ENCODE peak calls at places on chromosome 4, in eight cellular contexts. B is H9, J is esophagus squamous epithelium, Z is upper lobe of right lung, E is tibial nerve, I is IMR-90, M is PC-3, G is HL-60. T is an unnamed sample.

GRCh38 chr4:94603170-94603747 is 151.5 kb downstream of the PDLIM5 start:
- DNase-seq in B (no peak), J (no peak), Z (no peak), E (no peak), I (peak; percentile 96), M (peak; percentile 47), G (no peak), T (peak; percentile 86)

GRCh38 chr4:113179091-113179490 is 129.6 kb downstream of the ANK2 start:
- DNase-seq in B (no peak), J (no peak), Z (no peak), E (no peak), I (no peak), M (no peak), G (no peak), T (peak; percentile 58)

GRCh38 chr4:141853091-141853734 is 216.8 kb downstream of the IL15 start:
- DNase-seq in B (no peak), J (no peak), Z (no peak), E (no peak), I (no peak), M (peak; percentile 98), G (no peak), T (peak; percentile 31)

GRCh38 chr4:158428242-158428641 is 93.4 kb upstream of the RXFP1 start:
- DNase-seq in B (no peak), J (no peak), Z (no peak), E (no peak), I (peak; percentile 31), M (peak; percentile 4), G (no peak), T (no peak)

GRCh38 chr4:99573735-99574368 is 772 bp upstream of the MTTP start:
- DNase-seq in B (no peak), J (no peak), Z (no peak), E (no peak), I (no peak), M (no peak), G (no peak), T (no peak)

GRCh38 chr4:180234730-180235129 is 2008.5 kb upstream of the TENM3 start:
- DNase-seq in B (no peak), J (no peak), Z (no peak), E (no peak), I (no peak), M (no peak), G (peak; percentile 33), T (no peak)

GRCh38 chr4:8773124-8773931 is 98.3 kb downstream of the HMX1 start:
- DNase-seq in B (no peak), J (no peak), Z (peak; percentile 54), E (no peak), I (no peak), M (no peak), G (no peak), T (no peak)

GRCh38 chr4:81314897-81315470 is 100.0 kb upstream of the PRKG2 start:
- DNase-seq in B (no peak), J (no peak), Z (no peak), E (no peak), I (peak; percentile 80), M (peak; percentile 5), G (no peak), T (no peak)

GRCh38 chr4:52780206-52780605 is 29.0 kb upstream of the ERVMER34-1 start:
- DNase-seq in B (no peak), J (no peak), Z (no peak), E (no peak), I (peak; percentile 57), M (peak; percentile 52), G (no peak), T (peak; percentile 54)

GRCh38 chr4:88659061-88659889 is 38.4 kb downstream of the NAP1L5 start:
- DNase-seq in B (peak; percentile 58), J (no peak), Z (no peak), E (peak; percentile 55), I (peak; percentile 77), M (peak; percentile 77), G (peak; percentile 12), T (peak; percentile 29)

GRCh38 chr4:137627938-137628460 is 95.7 kb upstream of the PCDH18 start:
- DNase-seq in B (no peak), J (no peak), Z (no peak), E (no peak), I (no peak), M (peak; percentile 38), G (no peak), T (peak; percentile 70)

GRCh38 chr4:89420507-89420906 is 112.9 kb upstream of the GPRIN3 start:
- DNase-seq in B (no peak), J (no peak), Z (no peak), E (no peak), I (peak; percentile 1), M (no peak), G (no peak), T (no peak)

GRCh38 chr4:118076958-118077766 is 42.9 kb downstream of the NDST3 start:
- DNase-seq in B (peak; percentile 69), J (no peak), Z (no peak), E (no peak), I (peak; percentile 34), M (peak; percentile 46), G (peak; percentile 53), T (peak; percentile 34)

GRCh38 chr4:157012781-157013180 is 41.2 kb upstream of the PDGFC start:
- DNase-seq in B (no peak), J (no peak), Z (no peak), E (no peak), I (peak; percentile 79), M (peak; percentile 20), G (no peak), T (no peak)

GRCh38 chr4:36241771-36242170 is 2.5 kb downstream of the ARAP2 start:
- DNase-seq in B (no peak), J (no peak), Z (no peak), E (no peak), I (no peak), M (no peak), G (no peak), T (no peak)

GRCh38 chr4:83107636-83108035 is 6.9 kb downstream of the PLAC8 start:
- DNase-seq in B (no peak), J (no peak), Z (no peak), E (no peak), I (no peak), M (no peak), G (no peak), T (no peak)

GRCh38 chr4:152708806-152709205 is 29.0 kb upstream of the TMEM154 start:
- DNase-seq in B (no peak), J (no peak), Z (no peak), E (no peak), I (no peak), M (no peak), G (no peak), T (no peak)

GRCh38 chr4:176845636-176846035 is 52.9 kb upstream of the VEGFC start:
- DNase-seq in B (no peak), J (no peak), Z (no peak), E (no peak), I (no peak), M (no peak), G (no peak), T (no peak)

GRCh38 chr4:153345011-153345981 is 808 bp downstream of the MND1 start:
- DNase-seq in B (peak; percentile 60), J (no peak), Z (peak; percentile 68), E (peak; percentile 13), I (peak; percentile 56), M (peak; percentile 50), G (peak; percentile 70), T (peak; percentile 68)

GRCh38 chr4:23779422-23779821 is 110.4 kb downstream of the PPARGC1A start:
- DNase-seq in B (no peak), J (no peak), Z (no peak), E (no peak), I (no peak), M (no peak), G (no peak), T (no peak)

GRCh38 chr4:177051473-177052060 is 258.1 kb upstream of the NEIL3 start:
- DNase-seq in B (peak; percentile 66), J (no peak), Z (no peak), E (no peak), I (peak; percentile 9), M (peak; percentile 63), G (peak; percentile 42), T (no peak)

DNA sequence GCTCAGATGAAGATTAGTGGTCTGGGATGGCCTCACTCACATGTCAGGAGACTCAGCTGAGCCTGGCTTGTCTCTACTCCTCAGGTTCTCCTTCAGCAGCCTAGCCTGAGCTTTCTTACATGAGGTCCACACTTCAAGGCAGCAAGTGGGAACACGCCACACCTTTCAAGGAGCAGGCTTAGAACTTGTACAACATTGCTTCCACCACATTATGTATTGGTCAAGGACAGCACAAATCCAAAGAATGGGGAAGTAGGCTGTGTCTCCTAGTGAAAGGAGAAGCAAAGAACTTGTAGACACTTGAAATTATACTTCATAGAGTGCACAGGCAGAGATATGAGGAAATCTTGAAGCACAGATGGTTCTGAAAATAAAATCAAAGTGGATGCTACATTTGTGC is 120.9 kb upstream of the NOCT start:
- DNase-seq in B (no peak), J (no peak), Z (no peak), E (no peak), I (no peak), M (no peak), G (peak; percentile 49), T (no peak)
- H3K27ac ChIP-seq in B (no peak overlapping the region), J (no peak overlapping the region), Z (no peak overlapping the region), E (no peak overlapping the region), I (no peak overlapping the region), M (no peak overlapping the region), G (no peak overlapping the region), T (no peak overlapping the region)

GRCh38 chr4:71110499-71110898 is 117.0 kb downstream of the DCK start:
- DNase-seq in B (no peak), J (no peak), Z (no peak), E (no peak), I (no peak), M (peak; percentile 25), G (no peak), T (no peak)

GRCh38 chr4:71107732-71108131 is 114.3 kb downstream of the DCK start:
- DNase-seq in B (no peak), J (no peak), Z (no peak), E (no peak), I (no peak), M (no peak), G (no peak), T (no peak)

GRCh38 chr4:71113294-71113693 is 119.8 kb downstream of the DCK start:
- DNase-seq in B (no peak), J (no peak), Z (no peak), E (no peak), I (no peak), M (peak; percentile 66), G (no peak), T (no peak)
- TF ChIP-seq CTCF in B (peak; percentile 62), J (no peak), Z (no peak), E (no peak), I (peak; percentile 3), M (peak; percentile 75), G (peak; percentile 12), T (peak; percentile 10)

GRCh38 chr4:145609494-145610427 is 9.4 kb upstream of the MMAA start:
- DNase-seq in B (peak; percentile 55), J (no peak), Z (no peak), E (peak; percentile 90), I (peak; percentile 77), M (peak; percentile 90), G (peak; percentile 64), T (no peak)
- H3K27ac ChIP-seq in B (no peak overlapping the region), J (no peak overlapping the region), Z (no peak overlapping the region), E (no peak overlapping the region), I (no peak overlapping the region), M (no peak overlapping the region), G (no peak overlapping the region), T (no peak overlapping the region)

DNA sequence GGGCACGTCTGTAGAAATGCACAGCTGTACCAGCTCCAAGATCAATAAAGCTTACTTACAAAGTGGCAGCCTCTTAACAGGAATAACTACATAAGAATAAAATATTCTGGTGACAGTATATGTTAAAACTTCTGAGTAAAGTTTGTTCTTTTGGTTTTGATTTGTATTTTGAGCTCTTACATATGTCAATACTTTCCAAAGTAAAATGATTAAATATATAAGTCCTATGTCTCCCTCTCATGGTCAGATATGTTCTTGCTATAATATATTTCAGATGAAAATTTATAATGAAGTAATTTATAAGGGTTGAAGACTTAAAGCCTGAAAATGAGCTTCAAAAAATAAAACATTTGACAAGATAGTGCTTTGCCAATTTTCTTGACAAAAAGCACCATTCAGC is 254.4 kb downstream of the NPFFR2 start:
- DNase-seq in B (no peak), J (no peak), Z (no peak), E (no peak), I (peak; percentile 12), M (peak; percentile 70), G (no peak), T (no peak)
- TF ChIP-seq CTCF in B (peak; percentile 59), J (peak; percentile 38), Z (peak; percentile 15), E (no peak), I (peak; percentile 27), M (peak; percentile 68), G (no peak), T (peak; percentile 40)